ENCODE peak calls at places on chromosomes 13 and 19, in four cellular contexts. D is GM12878, Z is K562, M is HepG2. B is an unnamed sample.

GRCh38 chr19:49222011-49222410 is 64.4 kb downstream of the TRPM4 start:
- DNase-seq in D (no peak), Z (no peak), M (no peak), B (no peak)

GRCh38 chr19:4971424-4971793 is 2.5 kb downstream of the KDM4B start:
- DNase-seq in D (no peak), Z (peak; percentile 67), M (peak; percentile 59), B (peak; percentile 72)

GRCh38 chr19:43581467-43581866 is 5.9 kb downstream of the PINLYP start:
- DNase-seq in D (no peak), Z (no peak), M (no peak), B (no peak)

GRCh38 chr19:47240996-47241918 is 10.3 kb upstream of the BBC3 start:
- DNase-seq in D (no peak), Z (peak; percentile 91), M (peak; percentile 68), B (peak; percentile 92)

GRCh38 chr13:39317284-39317683 is 279.0 kb downstream of the NHLRC3 start:
- DNase-seq in D (no peak), Z (no peak), M (no peak), B (no peak)

GRCh38 chr19:46495789-46496099 is at the start of gene PNMA8B:
- DNase-seq in D (no peak), Z (peak; percentile 71), M (no peak), B (peak; percentile 97)

GRCh38 chr19:17575871-17576757 is 20.7 kb downstream of the COLGALT1 start:
- DNase-seq in D (no peak), Z (peak; percentile 88), M (no peak), B (no peak)

GRCh38 chr13:36986462-36987240 is 12.5 kb downstream of the ALG5 start:
- DNase-seq in D (no peak), Z (no peak), M (no peak), B (no peak)

GRCh38 chr13:52053460-52053859 is 29.0 kb downstream of the UTP14C start:
- DNase-seq in D (no peak), Z (no peak), M (no peak), B (no peak)

GRCh38 chr19:16886305-16886880 is 2.4 kb upstream of the F2RL3 start:
- DNase-seq in D (no peak), Z (no peak), M (peak; percentile 52), B (no peak)

GRCh38 chr19:756232-756631 is 5.3 kb downstream of the MISP start:
- DNase-seq in D (no peak), Z (peak; percentile 72), M (peak; percentile 82), B (no peak)

GRCh38 chr19:35479278-35479677 is 11.0 kb downstream of the KRTDAP start:
- DNase-seq in D (no peak), Z (peak; percentile 58), M (no peak), B (no peak)

GRCh38 chr19:13803038-13803437 is 7.8 kb downstream of the ZSWIM4 start:
- DNase-seq in D (no peak), Z (no peak), M (no peak), B (no peak)

GRCh38 chr13:30718661-30719520 is 16.5 kb upstream of the ALOX5AP start:
- DNase-seq in D (no peak), Z (no peak), M (peak; percentile 24), B (no peak)

GRCh38 chr19:41705393-41706174 is 2.8 kb upstream of the CEACAM5 start:
- DNase-seq in D (no peak), Z (peak; percentile 41), M (no peak), B (peak; percentile 77)

GRCh38 chr19:40225440-40226305 is 816 bp downstream of the CCNP start:
- DNase-seq in D (no peak), Z (no peak), M (peak; percentile 25), B (no peak)

DNA sequence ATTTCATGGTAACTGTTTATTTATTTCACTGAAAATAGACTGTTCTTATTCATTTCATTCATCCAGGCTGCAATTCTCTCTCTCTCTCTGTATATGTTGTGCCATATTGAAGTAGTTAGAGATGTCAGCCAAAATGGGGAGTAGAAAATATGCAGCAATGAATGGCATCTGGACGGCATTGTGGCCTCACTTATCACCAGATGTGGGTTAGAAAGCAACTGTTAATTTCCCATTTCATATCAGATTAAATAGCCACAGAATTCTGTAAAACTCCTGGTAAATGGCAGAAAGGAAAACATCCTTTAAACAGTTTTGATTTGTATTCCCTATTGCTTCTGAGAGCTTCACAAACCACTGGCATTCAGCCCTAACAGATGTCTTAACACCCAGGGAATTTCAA is 1763.4 kb upstream of the MIR17HG start:
- DNase-seq in D (no peak), Z (no peak), M (no peak), B (no peak)
- TF ChIP-seq CBFB in D (no peak), Z (no peak), M (no peak), B (no peak)

GRCh38 chr13:97712770-97713169 is 240.7 kb upstream of the IPO5 start:
- DNase-seq in D (no peak), Z (no peak), M (no peak), B (no peak)

GRCh38 chr13:97720881-97721280 is 232.6 kb upstream of the IPO5 start:
- DNase-seq in D (no peak), Z (no peak), M (no peak), B (no peak)

GRCh38 chr13:97719759-97720158 is 233.7 kb upstream of the IPO5 start:
- DNase-seq in D (no peak), Z (no peak), M (no peak), B (no peak)

GRCh38 chr13:97715763-97716162 is 237.7 kb upstream of the IPO5 start:
- DNase-seq in D (no peak), Z (no peak), M (no peak), B (no peak)

DNA sequence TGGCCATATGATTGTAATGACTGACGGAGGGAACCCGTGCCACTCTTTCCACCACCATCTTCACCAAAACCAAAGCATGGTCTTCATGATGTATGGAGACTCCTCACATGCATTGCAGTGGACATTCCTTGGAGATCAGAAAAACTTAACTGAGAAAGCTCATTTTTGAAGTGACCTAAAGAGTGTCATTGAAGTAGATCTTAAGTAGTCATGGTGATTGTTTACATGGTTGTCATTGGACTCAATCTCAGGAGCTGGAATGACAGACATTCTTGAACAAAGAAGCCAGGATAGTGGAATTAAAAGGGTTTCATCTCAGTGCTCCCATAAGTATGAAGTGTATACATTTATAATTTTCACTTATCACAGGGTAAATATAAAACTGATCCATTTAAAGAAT is 236.7 kb upstream of the IPO5 start:
- DNase-seq in D (no peak), Z (no peak), M (no peak), B (no peak)
- TF ChIP-seq CBFB in D (no peak), Z (no peak), M (no peak), B (no peak)

GRCh38 chr19:50838239-50838638 is 4.9 kb upstream of the KLK15 start:
- DNase-seq in D (peak; percentile 25), Z (no peak), M (no peak), B (no peak)

GRCh38 chr19:50836543-50837195 is 3.3 kb upstream of the KLK15 start:
- DNase-seq in D (no peak), Z (no peak), M (no peak), B (peak; percentile 41)

GRCh38 chr19:50835103-50835784 is 1.9 kb upstream of the KLK15 start:
- DNase-seq in D (no peak), Z (no peak), M (no peak), B (no peak)

GRCh38 chr19:50835785-50836542 is 2.6 kb upstream of the KLK15 start:
- DNase-seq in D (peak; percentile 26), Z (peak; percentile 96), M (peak; percentile 38), B (peak; percentile 81)

DNA sequence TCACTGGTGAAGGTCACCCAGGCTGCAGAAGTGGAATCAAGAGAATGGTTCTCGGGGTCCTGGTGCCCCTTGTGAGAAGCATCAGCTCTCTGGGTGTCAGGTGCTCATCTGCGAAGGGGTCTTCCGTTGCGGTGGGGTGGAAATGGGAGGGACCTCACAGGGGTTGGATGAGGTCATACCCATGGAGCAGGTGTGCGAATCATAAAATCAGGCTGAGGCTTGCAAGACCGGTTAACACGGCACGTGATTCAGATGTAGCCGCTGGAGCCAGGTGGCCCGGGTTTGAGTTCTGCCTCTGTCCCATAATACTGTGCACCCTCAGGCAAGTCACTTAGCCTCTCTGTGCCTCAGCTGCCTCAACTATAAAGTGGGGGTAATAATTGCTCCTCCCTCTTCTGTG is 3.9 kb upstream of the KLK15 start:
- DNase-seq in D (no peak), Z (no peak), M (no peak), B (no peak)
- TF ChIP-seq CBFB in D (no peak), Z (no peak), M (no peak), B (no peak)

DNA sequence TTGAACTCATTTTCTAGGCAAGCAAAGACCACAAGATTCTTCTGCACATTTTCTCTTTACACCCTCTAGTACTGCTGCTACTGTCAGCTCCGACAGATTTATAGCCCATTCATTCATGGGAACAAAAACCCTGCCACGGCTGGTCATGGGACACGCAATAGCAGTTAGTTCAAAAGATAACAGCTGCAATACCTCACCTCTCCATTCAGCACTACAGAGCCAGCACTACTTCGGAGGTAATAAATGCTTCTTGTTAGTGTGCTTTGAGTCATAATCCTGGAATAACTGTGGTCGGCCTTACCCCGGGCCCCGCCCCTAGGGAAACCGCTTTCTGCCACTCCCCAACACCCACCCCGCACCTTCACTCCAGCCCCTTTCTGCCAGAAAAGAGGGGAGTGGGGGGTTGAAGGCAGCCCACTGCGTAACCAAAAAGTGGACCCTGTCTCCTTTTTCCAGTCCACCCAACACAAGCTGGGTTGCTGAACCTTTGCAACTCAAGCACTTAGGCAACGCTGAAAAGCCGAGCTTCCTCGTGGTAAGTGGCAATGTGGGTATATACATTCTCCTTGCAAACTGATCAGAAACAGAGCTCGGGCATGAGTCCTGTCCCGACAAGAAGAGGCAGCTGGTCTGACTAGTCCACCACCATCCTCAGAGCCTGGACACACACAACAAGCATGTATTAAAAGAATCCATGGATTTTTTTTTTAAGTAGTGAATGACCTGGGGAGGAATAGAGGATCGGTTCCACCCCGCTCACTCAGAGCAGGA is 240.8 kb upstream of the ZNF507 start:
- DNase-seq in D (no peak), Z (no peak), M (no peak), B (no peak)
- TF ChIP-seq CBFB in D (no peak), Z (no peak), M (no peak), B (no peak)

GRCh38 chr19:45442927-45443461 is 19.3 kb upstream of the ERCC1 start:
- DNase-seq in D (no peak), Z (peak; percentile 59), M (no peak), B (peak; percentile 38)
- TF ChIP-seq CBFB in D (no peak), Z (no peak), M (no peak), B (no peak)

DNA sequence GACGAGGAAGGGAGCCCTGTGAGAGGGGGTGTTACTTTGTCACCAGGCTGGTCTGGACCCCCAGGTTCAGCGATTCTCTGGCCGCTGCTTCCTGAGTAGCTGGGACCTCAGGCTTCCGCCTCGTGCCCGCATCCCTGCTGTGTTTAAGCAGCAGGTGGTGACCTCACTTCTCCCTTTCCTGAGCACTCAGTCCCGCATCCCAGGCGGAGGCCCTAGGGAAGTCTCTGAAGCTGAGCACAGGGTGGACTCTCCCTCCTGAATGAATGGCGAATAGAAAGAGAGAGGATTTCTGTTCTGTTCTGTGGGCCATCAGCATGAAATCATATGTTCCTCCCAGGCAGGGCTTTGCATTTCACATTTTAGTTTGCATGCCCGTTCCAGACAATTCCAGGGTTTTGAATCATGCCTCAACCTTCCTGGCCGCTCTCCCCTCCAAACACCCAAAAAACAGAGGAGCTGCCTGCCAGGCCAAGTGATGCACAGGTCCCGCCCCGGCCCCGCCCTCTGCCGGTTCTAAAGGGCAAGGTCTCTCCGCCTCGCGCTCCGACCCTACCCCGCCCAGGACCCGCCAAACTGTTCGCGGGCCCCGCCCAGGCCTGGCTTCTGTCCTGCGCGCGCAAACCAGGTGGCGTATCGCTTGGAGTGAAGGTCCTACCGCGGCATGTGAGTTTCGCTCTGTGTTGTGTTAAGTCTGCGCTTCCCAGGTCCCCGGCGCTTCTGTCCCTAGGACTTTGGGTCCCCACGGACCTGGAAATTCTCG is 35.1 kb upstream of the ZNF808 start:
- DNase-seq in D (no peak), Z (peak; percentile 12), M (no peak), B (peak; percentile 97)
- TF ChIP-seq CBFB in D (no peak), Z (no peak), M (no peak), B (no peak)

GRCh38 chr13:49859568-49859967 is 67.1 kb upstream of the KPNA3 start:
- DNase-seq in D (no peak), Z (no peak), M (peak; percentile 72), B (no peak)
- TF ChIP-seq CBFB in D (no peak), Z (no peak), M (no peak), B (no peak)

GRCh38 chr13:28866932-28867331 is 46.8 kb downstream of the MTUS2 start:
- DNase-seq in D (no peak), Z (no peak), M (no peak), B (no peak)
- TF ChIP-seq CBFB in D (no peak), Z (no peak), M (no peak), B (no peak)